ENCODE peak calls at places on chromosome 3, in nine cellular contexts. B is adrenal gland, C is psoas muscle, R is IMR-90, D is NB4, I is A673, A is right lobe of liver, H is heart left ventricle, Y is HepG2. F is an unnamed sample.
A peak's percentile ranks its signal among the peaks of the same experiment; 100 is the strongest.

GRCh38 chr3:124563376-124563775 is 166.9 kb upstream of the UMPS start:
- DNase-seq in B (no peak), C (no peak), R (peak; percentile 36), D (no peak), I (no peak), A (no peak), H (no peak), Y (no peak), F (no peak)

GRCh38 chr3:79910337-79910736 is 142.5 kb upstream of the ROBO1 start:
- DNase-seq in B (no peak), C (no peak), R (no peak), D (no peak), I (no peak), A (no peak), H (no peak), Y (no peak), F (no peak)

GRCh38 chr3:169812124-169812843 is 386 bp upstream of the LRRIQ4 start:
- DNase-seq in B (peak; percentile 73), C (peak; percentile 63), R (peak; percentile 63), D (peak; percentile 79), I (peak; percentile 75), A (peak; percentile 73), H (peak; percentile 68), Y (no peak), F (peak; percentile 55)

GRCh38 chr3:193214445-193214844 is 26.6 kb upstream of the PLAAT1 start:
- DNase-seq in B (no peak), C (no peak), R (no peak), D (no peak), I (no peak), A (no peak), H (no peak), Y (no peak), F (no peak)

GRCh38 chr3:60056394-60056793 is 1006.6 kb upstream of the CFAP20DC start:
- DNase-seq in B (no peak), C (no peak), R (no peak), D (no peak), I (no peak), A (no peak), H (no peak), Y (no peak), F (no peak)

GRCh38 chr3:166462876-166463275 is 625.7 kb upstream of the BCHE start:
- DNase-seq in B (no peak), C (no peak), R (no peak), D (no peak), I (no peak), A (no peak), H (no peak), Y (no peak), F (no peak)

GRCh38 chr3:74845086-74845485 is 230.6 kb upstream of the CNTN3 start:
- DNase-seq in B (no peak), C (no peak), R (no peak), D (no peak), I (no peak), A (no peak), H (no peak), Y (no peak), F (no peak)

GRCh38 chr3:170410428-170411029 is 8.1 kb upstream of the CLDN11 start:
- DNase-seq in B (no peak), C (no peak), R (no peak), D (peak; percentile 35), I (peak; percentile 38), A (no peak), H (no peak), Y (no peak), F (no peak)

GRCh38 chr3:120331071-120331470 is 18.1 kb downstream of the LRRC58 start:
- DNase-seq in B (no peak), C (no peak), R (no peak), D (no peak), I (no peak), A (no peak), H (no peak), Y (no peak), F (no peak)

GRCh38 chr3:131110087-131110486 is 83.4 kb downstream of the NEK11 start:
- DNase-seq in B (no peak), C (no peak), R (peak; percentile 21), D (no peak), I (peak; percentile 22), A (no peak), H (no peak), Y (no peak), F (no peak)

GRCh38 chr3:113210608-113211369 is 568 bp upstream of the BOC start:
- DNase-seq in B (no peak), C (no peak), R (no peak), D (no peak), I (no peak), A (no peak), H (no peak), Y (no peak), F (no peak)
- TF ChIP-seq CTCF in B (no peak), C (no peak), R (no peak), D (no peak), I (no peak), A (no peak), H (no peak), Y (no peak), F (no peak)

GRCh38 chr3:179745109-179745508 is 92.3 kb downstream of the USP13 start:
- DNase-seq in B (no peak), C (no peak), R (no peak), D (no peak), I (peak; percentile 70), A (no peak), H (no peak), Y (no peak), F (no peak)

DNA sequence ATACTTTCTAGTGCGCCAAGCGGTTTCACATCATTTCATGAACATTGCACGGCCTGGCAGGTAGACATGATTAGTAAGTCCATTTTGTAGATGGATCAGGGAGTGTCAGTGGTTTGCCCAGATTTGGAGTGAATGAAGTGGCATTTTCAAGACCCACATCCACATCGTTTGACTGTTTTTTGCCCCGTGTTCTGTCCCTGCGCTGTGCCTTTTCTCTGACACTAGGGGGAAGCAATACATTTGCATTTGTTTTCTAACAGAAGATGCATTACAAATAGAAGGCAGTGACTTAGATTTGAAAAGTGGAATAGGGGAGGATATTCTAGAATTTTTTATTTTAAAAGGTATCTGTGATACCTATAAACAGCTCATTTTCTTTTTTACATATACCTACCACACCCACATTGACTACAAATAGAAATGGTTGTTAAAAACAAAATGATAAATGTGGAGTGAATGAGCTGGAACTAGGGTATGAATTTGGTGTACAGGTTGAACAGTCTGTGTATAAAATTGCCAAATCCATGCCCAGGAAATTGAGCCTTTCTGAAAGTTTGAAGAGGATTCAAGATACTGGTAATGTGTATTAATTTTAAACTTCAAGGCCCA is 98.0 kb downstream of the USP13 start:
- DNase-seq in B (no peak), C (no peak), R (peak; percentile 28), D (peak; percentile 11), I (peak; percentile 63), A (no peak), H (no peak), Y (peak; percentile 17), F (no peak)
- TF ChIP-seq CTCF in B (peak; percentile 45), C (peak; percentile 30), R (peak; percentile 57), D (peak; percentile 52), I (peak; percentile 87), A (peak; percentile 46), H (peak; percentile 29), Y (peak; percentile 58), F (no peak)

DNA sequence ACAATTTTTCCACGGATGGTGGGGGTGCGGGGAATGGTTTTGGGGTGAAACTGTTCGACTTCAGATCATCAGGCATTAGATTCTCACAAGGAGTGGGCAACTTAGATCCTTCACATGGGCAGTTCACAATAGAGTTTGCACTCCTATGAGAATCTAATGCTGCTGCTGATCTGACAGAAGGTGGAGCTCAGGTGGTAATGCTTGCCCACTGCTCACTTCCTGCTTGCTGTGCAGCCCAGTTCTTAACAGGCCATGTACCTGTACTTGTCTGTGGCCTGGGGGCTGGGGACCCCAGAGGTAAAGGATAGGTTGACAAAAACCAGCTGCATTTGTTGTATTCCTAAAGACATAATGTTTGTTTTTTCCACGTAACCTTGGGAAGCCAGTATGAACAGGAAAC is 16.0 kb downstream of the DZIP3 start:
- DNase-seq in B (no peak), C (no peak), R (no peak), D (no peak), I (no peak), A (no peak), H (no peak), Y (no peak), F (no peak)
- TF ChIP-seq CTCF in B (no peak), C (no peak), R (no peak), D (no peak), I (no peak), A (no peak), H (no peak), Y (no peak), F (no peak)

GRCh38 chr3:98269846-98270245 is 5.8 kb downstream of the OR5H6 start:
- DNase-seq in B (no peak), C (no peak), R (no peak), D (no peak), I (no peak), A (no peak), H (no peak), Y (no peak), F (no peak)
- TF ChIP-seq CTCF in B (no peak), C (no peak), R (no peak), D (no peak), I (no peak), A (no peak), H (no peak), Y (no peak), F (no peak)

DNA sequence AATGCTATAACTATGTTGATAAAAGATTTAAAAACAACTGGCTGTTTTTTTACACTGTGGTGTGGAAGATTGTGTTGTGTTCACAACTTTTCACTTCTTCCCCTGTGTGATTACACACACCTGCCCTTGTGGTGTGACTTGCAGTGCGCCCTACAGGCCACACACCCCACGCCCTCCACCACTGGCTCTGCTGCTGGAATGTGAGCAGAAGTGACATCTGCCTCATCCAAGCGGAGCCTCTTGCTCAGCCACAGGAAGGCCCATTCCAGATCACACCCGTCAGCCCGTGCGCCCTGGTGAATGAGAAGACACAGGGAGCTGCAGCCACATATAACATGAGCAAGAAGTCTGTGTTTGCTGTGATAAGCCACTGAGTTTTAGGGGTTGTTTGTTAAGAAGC is 7.0 kb downstream of the CCR2 start:
- DNase-seq in B (no peak), C (peak; percentile 22), R (no peak), D (peak; percentile 68), I (no peak), A (no peak), H (no peak), Y (no peak), F (no peak)
- TF ChIP-seq CTCF in B (no peak), C (no peak), R (no peak), D (no peak), I (no peak), A (no peak), H (no peak), Y (no peak), F (no peak)

GRCh38 chr3:109973733-109974132 is 636.4 kb upstream of the DPPA4 start:
- DNase-seq in B (no peak), C (no peak), R (peak; percentile 15), D (no peak), I (no peak), A (no peak), H (no peak), Y (no peak), F (no peak)
- TF ChIP-seq CTCF in B (no peak), C (no peak), R (no peak), D (no peak), I (no peak), A (no peak), H (no peak), Y (no peak), F (no peak)

F was measured in pancreas.